ENCODE peak calls at places on chromosomes 16 and 17, in eight cellular contexts. Z is substantia nigra; I is CD4-positive, alpha-beta T cell; A is RWPE1; B is ACHN; M is ovary; Q is HS-5; D is SK-MEL-5. U is an unnamed sample.

GRCh38 chr17:40344321-40345160 is 20.0 kb downstream of the GJD3 start:
- DNase-seq in Z (no peak), I (no peak), A (no peak), B (no peak), M (no peak), Q (no peak), D (no peak), U (no peak)

GRCh38 chr16:81189100-81189664 is 49.3 kb upstream of the BCO1 start:
- DNase-seq in Z (peak), I (no peak), A (no peak), B (no peak), M (peak), Q (no peak), D (peak), U (no peak)

GRCh38 chr17:41806685-41807445 is 4.9 kb downstream of the P3H4 start:
- DNase-seq in Z (no peak), I (no peak), A (no peak), B (no peak), M (no peak), Q (no peak), D (no peak), U (no peak)

GRCh38 chr16:59192551-59193199 is 458.6 kb upstream of the GOT2 start:
- DNase-seq in Z (no peak), I (no peak), A (no peak), B (peak), M (no peak), Q (no peak), D (peak), U (no peak)

GRCh38 chr17:45410144-45411091 is 22.3 kb downstream of the ARHGAP27 start:
- DNase-seq in Z (peak), I (peak), A (no peak), B (no peak), M (no peak), Q (no peak), D (no peak), U (no peak)

GRCh38 chr16:67968440-67969285 is at the start of gene SLC12A4:
- DNase-seq in Z (peak), I (peak), A (peak), B (peak), M (peak), Q (no peak), D (peak), U (peak)

GRCh38 chr17:1158879-1159278 is 20.9 kb downstream of the ABR start:
- DNase-seq in Z (no peak), I (no peak), A (no peak), B (no peak), M (no peak), Q (no peak), D (no peak), U (no peak)

GRCh38 chr17:50203589-50204345 is 2.3 kb upstream of the COL1A1 start:
- DNase-seq in Z (no peak), I (no peak), A (no peak), B (no peak), M (peak), Q (peak), D (no peak), U (no peak)

GRCh38 chr16:56626685-56627084 is 1.1 kb downstream of the MT1E start:
- DNase-seq in Z (no peak), I (no peak), A (no peak), B (no peak), M (no peak), Q (no peak), D (no peak), U (no peak)

GRCh38 chr17:50181601-50182345 is 16.0 kb downstream of the SGCA start:
- DNase-seq in Z (no peak), I (no peak), A (no peak), B (no peak), M (no peak), Q (no peak), D (peak), U (no peak)

GRCh38 chr17:13562271-13562800 is 39.4 kb downstream of the HS3ST3A1 start:
- DNase-seq in Z (no peak), I (no peak), A (peak), B (peak), M (no peak), Q (peak), D (no peak), U (peak)

U was measured in HTR-8/SVneo.